ENCODE peak calls at places on chromosomes 3 and 15, in five cellular contexts. F, H, U, N and B are unnamed samples.

GRCh38 chr3:109224333-109224732 is 87.8 kb downstream of the C3orf85 start:
- DNase-seq in F (no peak), H (no peak), U (no peak), N (no peak), B (no peak)

GRCh38 chr3:122074621-122075265 is 19.6 kb downstream of the CD86 start:
- DNase-seq in F (no peak), H (no peak), U (peak), N (no peak), B (peak)

GRCh38 chr3:154090116-154090420 is 31.1 kb upstream of the ARHGEF26 start:
- DNase-seq in F (no peak), H (no peak), U (no peak), N (no peak), B (no peak)

GRCh38 chr3:196115678-196116083 is 33.8 kb upstream of the TFRC start:
- DNase-seq in F (no peak), H (no peak), U (no peak), N (no peak), B (no peak)

GRCh38 chr15:69609776-69610175 is 157.2 kb downstream of the RPLP1 start:
- DNase-seq in F (no peak), H (no peak), U (no peak), N (no peak), B (no peak)

GRCh38 chr3:181265750-181266333 is 276.3 kb upstream of the DNAJC19 start:
- DNase-seq in F (no peak), H (no peak), U (peak), N (no peak), B (no peak)

GRCh38 chr3:13086594-13086993 is 13.4 kb upstream of the IQSEC1 start:
- DNase-seq in F (no peak), H (no peak), U (no peak), N (no peak), B (no peak)

GRCh38 chr15:34708422-34708821 is 46.4 kb downstream of the GJD2 start:
- DNase-seq in F (no peak), H (no peak), U (peak), N (peak), B (no peak)

DNA sequence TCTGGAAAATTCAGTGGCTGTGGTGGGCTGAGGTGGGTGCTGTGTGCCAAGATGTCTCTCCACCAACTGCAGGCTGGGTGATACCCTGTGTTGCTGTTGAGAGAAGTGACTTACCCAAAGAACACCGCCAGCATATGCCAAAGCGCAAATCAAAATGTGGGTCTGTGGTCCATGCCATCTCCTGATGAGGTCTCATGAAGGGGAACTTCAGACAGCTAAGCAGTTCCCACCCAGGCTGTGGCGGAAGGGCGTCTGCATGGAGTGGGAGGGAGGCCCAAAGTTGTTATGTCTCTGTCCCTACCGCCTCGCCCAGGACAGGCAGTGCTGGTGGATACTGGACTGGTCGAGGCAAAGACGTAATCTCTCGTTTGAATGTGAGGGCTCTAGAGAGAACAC is 70.9 kb upstream of the PLXNA1 start:
- DNase-seq in F (no peak), H (no peak), U (no peak), N (no peak), B (no peak)
- H3K4me3 ChIP-seq in F (no peak), H (no peak), U (no peak), N (no peak), B (no peak)

DNA sequence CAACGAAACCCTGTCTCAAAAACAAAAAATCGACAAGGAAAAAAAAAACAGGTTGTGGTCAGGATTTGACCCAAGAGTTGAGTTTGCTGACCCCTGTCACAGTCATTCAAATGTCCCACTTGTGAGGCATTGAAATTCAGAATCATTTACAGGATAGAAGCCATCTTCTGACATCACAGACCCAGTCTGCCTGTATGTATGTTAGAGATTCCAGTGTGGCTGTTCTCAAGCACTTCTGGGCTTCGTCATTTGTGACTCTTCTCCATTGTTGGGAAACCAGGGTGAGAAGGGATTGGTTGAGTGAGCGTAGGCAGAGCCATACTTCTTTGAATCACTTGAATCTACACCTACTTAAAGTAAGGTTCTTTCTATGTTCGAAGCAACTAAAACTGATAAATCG is 57.1 kb downstream of the LMLN start:
- DNase-seq in F (no peak), H (no peak), U (no peak), N (no peak), B (no peak)
- H3K4me3 ChIP-seq in F (no peak), H (no peak), U (no peak), N (no peak), B (no peak)

DNA sequence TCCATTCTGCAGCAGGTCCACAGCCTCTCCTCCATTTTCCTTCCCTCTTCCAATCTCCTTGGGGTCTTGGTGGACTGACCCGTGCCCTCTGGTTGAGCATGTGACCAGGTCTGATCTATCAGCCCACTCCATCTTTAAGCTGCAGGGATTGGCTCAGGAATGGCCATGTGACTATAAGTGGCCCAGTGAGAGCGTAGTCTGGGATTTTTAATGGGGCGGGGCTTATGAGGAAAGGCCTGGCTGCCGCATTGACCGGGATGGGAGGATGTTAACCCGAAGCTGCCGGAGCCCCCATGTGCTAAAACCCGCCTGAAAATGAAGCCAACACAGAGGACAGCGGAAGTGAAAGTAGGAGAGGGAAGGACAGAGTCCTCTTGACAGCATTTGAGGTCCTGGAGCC is 62.1 kb downstream of the ATP2B2 start:
- DNase-seq in F (no peak), H (no peak), U (no peak), N (no peak), B (no peak)
- H3K4me3 ChIP-seq in F (no peak), H (no peak), U (no peak), N (no peak), B (no peak)

GRCh38 chr15:100686021-100686724 is 83.8 kb downstream of the ASB7 start:
- DNase-seq in F (peak), H (no peak), U (peak), N (no peak), B (no peak)
- H3K4me3 ChIP-seq in F (no peak), H (no peak), U (no peak), N (no peak), B (no peak)

GRCh38 chr3:23402728-23403505 is 199.8 kb downstream of the UBE2E2 start:
- DNase-seq in F (no peak), H (no peak), U (no peak), N (no peak), B (no peak)

GRCh38 chr3:23405081-23405480 is 202.0 kb downstream of the UBE2E2 start:
- DNase-seq in F (no peak), H (no peak), U (no peak), N (no peak), B (no peak)

GRCh38 chr3:23406576-23406975 is 203.4 kb downstream of the UBE2E2 start:
- DNase-seq in F (no peak), H (no peak), U (no peak), N (no peak), B (no peak)

GRCh38 chr3:23404241-23404640 is 201.1 kb downstream of the UBE2E2 start:
- DNase-seq in F (no peak), H (no peak), U (no peak), N (no peak), B (no peak)
- H3K4me3 ChIP-seq in F (no peak), H (no peak), U (no peak), N (no peak), B (no peak)

GRCh38 chr3:104916971-104917370 is 449.7 kb upstream of the ALCAM start:
- DNase-seq in F (no peak), H (no peak), U (no peak), N (no peak), B (no peak)
- H3K4me3 ChIP-seq in F (no peak), H (no peak), U (no peak), N (no peak), B (no peak)

DNA sequence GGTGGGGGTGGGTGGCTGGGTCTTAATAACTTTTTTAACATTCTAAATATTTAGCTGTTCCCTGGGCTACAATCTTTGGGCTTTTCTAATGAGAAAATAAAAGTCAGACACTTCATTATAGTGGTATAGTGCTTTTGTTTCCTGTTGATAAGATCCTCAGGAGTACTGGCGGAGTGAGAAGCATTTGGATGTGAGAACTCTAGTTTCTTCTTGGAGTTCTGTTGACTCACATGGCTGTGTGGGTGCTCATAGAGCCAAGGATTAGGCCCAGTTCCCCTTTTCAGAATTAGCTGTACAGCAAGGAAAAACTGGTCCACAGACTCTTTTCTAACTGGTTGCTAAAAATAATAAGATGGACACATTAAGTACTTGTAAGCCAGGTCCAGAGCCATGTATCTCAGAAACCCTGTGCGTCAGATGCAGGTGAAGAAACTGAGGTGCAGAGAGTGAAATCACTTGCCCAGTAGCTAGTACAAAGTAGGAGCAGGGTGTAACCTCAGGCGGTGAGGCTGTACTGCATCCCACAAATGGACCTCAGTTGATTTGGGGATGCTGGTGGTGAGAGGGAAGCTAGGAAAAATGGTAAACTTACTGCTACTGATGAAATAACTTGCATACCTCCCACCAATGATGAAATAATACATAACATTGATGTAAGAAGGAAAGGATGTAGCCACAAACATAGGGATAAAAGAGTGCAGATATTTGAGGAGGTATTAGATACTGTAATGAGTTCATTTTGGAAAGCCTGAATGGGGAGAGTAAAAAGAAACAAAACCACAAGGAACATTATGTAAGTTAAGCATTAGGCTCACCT is 2.4 kb downstream of the ITPR1 start:
- DNase-seq in F (no peak), H (no peak), U (no peak), N (no peak), B (no peak)
- H3K4me3 ChIP-seq in F (no peak), H (peak), U (no peak), N (peak), B (peak)